ENCODE peak calls at places on chromosomes 5 and 9, in four cellular contexts. F, G, B and C are unnamed samples. For H3K4me1, the result is how much of the 10 kb centered on the place peaks cover.

GRCh38 chr5:159156839-159157238 is 52.5 kb downstream of the RNF145 start:
- DNase-seq in F (no peak), G (peak), B (no peak), C (no peak)

GRCh38 chr9:121859646-121860045 is 208.2 kb downstream of the DAB2IP start:
- DNase-seq in F (no peak), G (no peak), B (no peak), C (peak)

GRCh38 chr5:143205386-143205785 is 198.1 kb downstream of the NR3C1 start:
- DNase-seq in F (no peak), G (no peak), B (no peak), C (no peak)

GRCh38 chr9:18478517-18479361 is 4.8 kb downstream of the ADAMTSL1 start:
- DNase-seq in F (no peak), G (no peak), B (no peak), C (no peak)

GRCh38 chr9:13267743-13268142 is 11.7 kb downstream of the MPDZ start:
- DNase-seq in F (no peak), G (peak), B (no peak), C (no peak)

GRCh38 chr9:137650779-137651178 is 32.0 kb downstream of the EHMT1 start:
- DNase-seq in F (no peak), G (no peak), B (no peak), C (no peak)

GRCh38 chr5:113212244-113212920 is 222.4 kb downstream of the TSSK1B start:
- DNase-seq in F (no peak), G (peak), B (no peak), C (peak)

GRCh38 chr9:108961151-108961550 is 27.0 kb downstream of the ABITRAM start:
- DNase-seq in F (no peak), G (no peak), B (no peak), C (no peak)

GRCh38 chr9:6142816-6143454 is 72.7 kb upstream of the IL33 start:
- DNase-seq in F (no peak), G (no peak), B (no peak), C (no peak)

GRCh38 chr9:34379334-34380033 is 2.8 kb upstream of the MYORG start:
- DNase-seq in F (peak), G (peak), B (peak), C (peak)

GRCh38 chr9:14349141-14349817 is 35.3 kb upstream of the NFIB start:
- DNase-seq in F (no peak), G (peak), B (no peak), C (no peak)
- H3K4me3 ChIP-seq in F (peak), G (peak), B (peak), C (peak)

GRCh38 chr9:21267806-21268657 is 28.2 kb upstream of the IFNA14 start:
- DNase-seq in F (no peak), G (no peak), B (no peak), C (no peak)
- H3K4me1 ChIP-seq in F (under half), G (under half), B (under half), C (under half)

GRCh38 chr9:92530893-92531292 is 4.9 kb downstream of the ECM2 start:
- DNase-seq in F (no peak), G (no peak), B (no peak), C (no peak)

GRCh38 chr9:92534199-92535159 is 1.3 kb downstream of the ECM2 start:
- DNase-seq in F (no peak), G (no peak), B (no peak), C (no peak)

GRCh38 chr9:92538541-92538940 is 2.8 kb upstream of the ECM2 start:
- DNase-seq in F (no peak), G (no peak), B (no peak), C (no peak)

DNA sequence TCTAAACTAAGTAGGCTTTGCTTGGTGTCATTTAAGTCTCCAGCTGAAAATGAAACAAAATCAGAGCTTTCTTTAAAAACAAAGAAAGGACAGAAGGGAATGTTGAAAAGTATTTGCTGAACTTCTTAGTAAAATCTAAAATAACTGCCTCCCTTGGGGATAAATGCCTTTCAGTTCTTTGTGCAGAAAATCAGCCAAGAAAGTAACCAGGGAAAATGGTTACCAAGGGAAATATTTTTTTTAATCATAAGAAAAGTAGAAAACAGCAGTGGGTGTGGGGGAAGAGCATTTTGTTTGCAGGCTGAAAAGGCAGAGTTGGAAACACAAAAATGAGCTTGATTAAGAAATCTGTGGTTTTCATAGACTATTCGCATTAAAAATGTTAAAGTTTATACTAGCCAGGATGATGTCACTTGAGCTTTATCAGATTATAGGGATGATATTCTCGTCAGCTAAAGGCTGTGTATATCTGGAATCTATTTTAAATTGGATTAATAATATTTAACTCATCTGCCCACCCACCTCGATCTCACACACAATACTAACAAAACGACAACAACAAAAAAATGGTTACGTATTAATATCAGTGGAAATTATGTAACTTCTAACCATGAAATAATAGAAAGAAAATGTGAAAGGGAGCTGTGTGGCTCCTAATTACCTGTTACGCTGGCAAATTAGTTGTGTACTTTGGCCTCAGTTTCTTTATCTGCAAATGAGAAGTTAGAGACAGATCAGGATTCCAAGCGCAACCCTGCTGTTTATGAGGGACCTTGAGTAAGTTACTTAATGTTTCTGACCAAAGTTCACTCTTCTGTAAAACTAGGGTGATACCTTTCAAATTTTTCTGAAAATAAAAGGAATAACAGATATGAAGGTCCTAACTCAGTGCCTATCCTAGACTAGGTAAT is at the start of gene ECM2:
- DNase-seq in F (no peak), G (peak), B (no peak), C (no peak)
- H3K4me3 ChIP-seq in F (peak), G (peak), B (peak), C (peak)

DNA sequence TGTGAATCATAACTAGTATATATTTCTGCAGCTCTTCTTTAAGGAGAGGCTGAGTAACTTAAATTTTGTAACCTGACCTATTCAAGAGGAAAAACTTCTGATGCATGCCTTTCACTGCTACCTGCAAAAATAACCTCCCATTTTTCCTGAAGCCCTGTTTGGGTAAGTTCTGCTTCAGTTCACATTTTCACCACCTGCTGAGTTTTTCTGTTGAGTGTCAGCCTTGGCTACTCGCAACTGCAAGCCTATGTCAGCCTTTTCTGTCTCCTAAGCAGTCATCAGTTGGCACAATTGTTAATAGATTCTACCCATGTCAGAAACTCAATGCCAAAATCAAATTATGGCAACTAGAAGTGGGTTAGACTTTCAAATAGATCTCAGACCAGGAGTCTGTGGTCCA is 8.2 kb upstream of the TNFAIP8 start:
- DNase-seq in F (no peak), G (no peak), B (no peak), C (no peak)
- H3K4me1 ChIP-seq in F (under half), G (under half), B (under half), C (under half)